ENCODE peak calls at places on chromosomes 11 and 22, in five cellular contexts. N is suprapubic skin; Z is mammary epithelial cell; K is CD4-positive, alpha-beta T cell; C is ovary. Y is an unnamed sample.

GRCh38 chr11:132844956-132845355 is 687.3 kb downstream of the OPCML start:
- DNase-seq in K (no peak), C (no peak), Z (peak; percentile 90), N (no peak), Y (no peak)

GRCh38 chr11:91220476-91221202 is 997.8 kb upstream of the CHORDC1 start:
- DNase-seq in C (no peak), Z (peak; percentile 87), N (no peak), K (no peak), Y (peak; percentile 60)

GRCh38 chr11:97269527-97269926 is 879.7 kb downstream of the JRKL start:
- DNase-seq in K (no peak), N (no peak), C (no peak), Z (peak; percentile 4), Y (no peak)

GRCh38 chr22:22818861-22819855 is 68.5 kb upstream of the IGLL5 start:
- DNase-seq in Z (no peak), K (no peak), C (no peak), N (no peak), Y (no peak)

GRCh38 chr22:32572741-32573140 is 98.1 kb downstream of the FBXO7 start:
- DNase-seq in C (no peak), Z (no peak), N (no peak), K (no peak), Y (no peak)

GRCh38 chr11:72950685-72951084 is 136.5 kb downstream of the ATG16L2 start:
- DNase-seq in K (no peak), C (no peak), N (no peak), Z (no peak), Y (no peak)

GRCh38 chr11:22190827-22191463 is 1.9 kb upstream of the ANO5 start:
- DNase-seq in Z (no peak), K (no peak), N (no peak), C (no peak), Y (no peak)

GRCh38 chr11:1938343-1939005 is 8.7 kb upstream of the MRPL23 start:
- DNase-seq in Z (no peak), K (no peak), N (peak; percentile 60), C (no peak), Y (no peak)

GRCh38 chr11:117815262-117815803 is 9.2 kb downstream of the FXYD2 start:
- DNase-seq in Z (no peak), K (peak; percentile 45), N (no peak), C (no peak), Y (no peak)

GRCh38 chr11:69055598-69056516 is 7.1 kb downstream of the TPCN2 start:
- DNase-seq in K (no peak), C (no peak), Z (no peak), N (no peak), Y (no peak)

GRCh38 chr11:34653851-34654490 is 33.1 kb downstream of the EHF start:
- DNase-seq in K (no peak), C (no peak), N (no peak), Z (peak; percentile 98), Y (peak; percentile 92)

GRCh38 chr11:35571703-35572102 is 46.3 kb upstream of the PAMR1 start:
- DNase-seq in K (no peak), N (no peak), C (no peak), Z (no peak), Y (no peak)

GRCh38 chr22:39664485-39665200 is 94.1 kb downstream of the CACNA1I start:
- DNase-seq in N (no peak), Z (no peak), C (no peak), K (peak; percentile 9), Y (no peak)

GRCh38 chr11:19551454-19551853 is 161.2 kb upstream of the NAV2 start:
- DNase-seq in C (no peak), N (no peak), Z (no peak), K (no peak), Y (no peak)

GRCh38 chr22:35835267-35835997 is 117.8 kb downstream of the APOL5 start:
- DNase-seq in C (no peak), Z (peak; percentile 50), K (no peak), N (no peak), Y (no peak)

GRCh38 chr22:19713650-19714319 is 518 bp upstream of the SEPTIN5 start:
- DNase-seq in C (no peak), K (no peak), Z (no peak), N (no peak), Y (no peak)

GRCh38 chr11:69540118-69541000 is 58.9 kb downstream of the LINC01488 start:
- DNase-seq in Z (no peak), N (peak; percentile 62), K (no peak), C (peak; percentile 20), Y (no peak)

GRCh38 chr11:126115820-126116319 is 53.2 kb upstream of the CDON start:
- DNase-seq in C (peak; percentile 82), Z (no peak), N (peak; percentile 88), K (no peak), Y (peak; percentile 36)

GRCh38 chr11:120590472-120590871 is 78.9 kb downstream of the GRIK4 start:
- DNase-seq in N (no peak), C (no peak), K (no peak), Z (no peak), Y (no peak)
- H3K27ac ChIP-seq in N (no peak overlapping the region), C (no peak overlapping the region), K (no peak overlapping the region), Z (no peak overlapping the region), Y (no peak overlapping the region)

DNA sequence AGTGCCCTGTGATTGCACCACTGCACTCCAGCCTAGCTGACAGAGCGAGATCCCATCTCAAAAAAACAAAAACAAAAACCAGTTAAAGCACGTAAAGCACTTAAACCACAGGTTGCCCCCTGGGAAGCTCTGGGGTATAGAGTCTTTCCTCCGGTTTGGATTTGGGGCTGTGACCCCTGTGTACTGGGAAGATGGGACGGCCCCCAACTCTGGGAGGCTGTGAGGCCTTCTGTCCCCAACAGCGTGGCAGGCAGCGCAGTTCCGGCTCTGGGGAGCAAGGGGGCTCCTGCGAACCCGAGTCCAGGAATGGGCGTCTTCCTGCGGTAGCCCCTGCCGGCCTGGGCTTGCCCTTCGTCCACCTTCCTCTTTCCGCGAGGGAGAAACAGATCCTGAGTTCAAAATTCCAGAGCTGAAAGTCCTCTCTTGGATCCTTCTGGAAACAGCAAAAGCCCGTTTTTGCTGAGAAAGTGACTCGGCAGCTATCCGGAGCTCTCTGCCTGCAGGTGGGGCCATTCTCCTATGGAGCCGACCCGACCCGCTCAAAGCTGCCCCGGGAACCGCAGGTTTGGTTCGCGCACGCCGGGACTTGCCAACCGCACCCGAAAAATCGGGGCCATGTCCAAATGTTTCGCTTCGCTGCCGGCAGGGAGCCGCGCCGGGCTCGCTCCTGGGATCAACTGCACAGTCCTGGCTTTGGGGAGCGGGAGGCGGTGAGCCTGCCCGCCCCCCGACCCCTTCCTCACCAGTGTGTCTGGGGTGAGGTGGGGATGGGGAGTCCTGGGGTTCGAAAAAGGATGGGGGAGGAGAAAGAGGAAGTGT is 36.3 kb upstream of the POLA2 start:
- DNase-seq in K (peak; percentile 47), N (peak; percentile 85), Z (peak; percentile 77), C (peak; percentile 72), Y (peak; percentile 33)
- H3K27ac ChIP-seq in K (no peak overlapping the region), N (peak overlapping the region; percentile 53), Z (peak overlapping the region; percentile 45), C (no peak overlapping the region), Y (peak overlapping the region; percentile 64)

GRCh38 chr11:89447845-89448244 is 43.3 kb downstream of the NOX4 start:
- DNase-seq in N (no peak), K (no peak), C (no peak), Z (no peak), Y (no peak)
- H3K27ac ChIP-seq in N (no peak overlapping the region), K (no peak overlapping the region), C (no peak overlapping the region), Z (no peak overlapping the region), Y (no peak overlapping the region)

DNA sequence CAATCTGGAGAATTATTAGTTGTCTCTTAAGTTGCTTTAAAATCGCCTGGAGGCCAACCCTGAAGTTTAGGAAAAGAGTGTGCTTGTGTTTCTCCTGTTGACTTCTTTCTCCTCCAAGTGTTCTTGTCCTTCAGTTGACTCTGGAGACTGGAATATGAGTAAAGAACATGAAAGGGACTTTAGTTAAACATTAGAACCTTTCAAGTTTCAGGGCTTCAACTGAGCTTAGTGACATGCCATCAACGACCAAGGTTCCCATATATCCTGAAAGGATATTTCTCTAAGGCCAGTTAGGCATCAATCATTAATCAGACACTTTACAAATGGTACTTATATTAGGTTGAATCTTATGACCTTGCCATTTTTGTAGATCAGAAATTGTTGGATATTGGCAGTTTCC is 70.0 kb downstream of the ZNRF3 start:
- DNase-seq in K (no peak), C (no peak), Z (no peak), N (no peak), Y (no peak)
- H3K27ac ChIP-seq in K (no peak overlapping the region), C (no peak overlapping the region), Z (no peak overlapping the region), N (no peak overlapping the region), Y (no peak overlapping the region)

GRCh38 chr11:14583252-14584105 is 60.1 kb upstream of the PDE3B start:
- DNase-seq in C (no peak), K (no peak), Z (no peak), N (no peak), Y (no peak)
- H3K27ac ChIP-seq in C (no peak overlapping the region), K (no peak overlapping the region), Z (no peak overlapping the region), N (no peak overlapping the region), Y (no peak overlapping the region)